ENCODE peak calls at places on chromosomes 2 and 18, in seven cellular contexts. One of them, this sample, is unnamed.

GRCh38 chr2:182023235-182023634 is 37.6 kb downstream of the PPP1R1C start:
- DNase-seq in neural crest cell: no peak
- DNase-seq in HFF-Myc: no peak
- DNase-seq in fibroblast of the aortic adventitia: no peak
- DNase-seq in esophagus squamous epithelium: no peak
- DNase-seq in astrocyte of the spinal cord: no peak
- DNase-seq in fibroblast of lung: no peak
- DNase-seq in this sample: no peak

GRCh38 chr2:136393515-136393914 is 275.6 kb upstream of the CXCR4 start:
- DNase-seq in neural crest cell: no peak
- DNase-seq in esophagus squamous epithelium: no peak
- DNase-seq in fibroblast of the aortic adventitia: no peak
- DNase-seq in astrocyte of the spinal cord: no peak
- DNase-seq in fibroblast of lung: no peak
- DNase-seq in HFF-Myc: no peak
- DNase-seq in this sample: no peak

GRCh38 chr18:13696961-13697360 is 29.4 kb downstream of the FAM210A start:
- DNase-seq in esophagus squamous epithelium: no peak
- DNase-seq in neural crest cell: no peak
- DNase-seq in fibroblast of lung: peak; percentile 5
- DNase-seq in astrocyte of the spinal cord: no peak
- DNase-seq in fibroblast of the aortic adventitia: no peak
- DNase-seq in HFF-Myc: no peak
- DNase-seq in this sample: no peak

GRCh38 chr2:200993097-200993496 is 29.6 kb upstream of the ORC2 start:
- DNase-seq in fibroblast of lung: peak; percentile 9
- DNase-seq in astrocyte of the spinal cord: no peak
- DNase-seq in fibroblast of the aortic adventitia: peak; percentile 34
- DNase-seq in HFF-Myc: no peak
- DNase-seq in esophagus squamous epithelium: no peak
- DNase-seq in neural crest cell: no peak
- DNase-seq in this sample: no peak

GRCh38 chr2:66607152-66607551 is 172.2 kb downstream of the MEIS1 start:
- DNase-seq in esophagus squamous epithelium: no peak
- DNase-seq in HFF-Myc: no peak
- DNase-seq in fibroblast of the aortic adventitia: no peak
- DNase-seq in neural crest cell: no peak
- DNase-seq in fibroblast of lung: no peak
- DNase-seq in astrocyte of the spinal cord: no peak
- DNase-seq in this sample: no peak

GRCh38 chr2:884027-884748 is 66.5 kb upstream of the SNTG2 start:
- DNase-seq in neural crest cell: no peak
- DNase-seq in fibroblast of lung: no peak
- DNase-seq in esophagus squamous epithelium: no peak
- DNase-seq in astrocyte of the spinal cord: no peak
- DNase-seq in HFF-Myc: no peak
- DNase-seq in fibroblast of the aortic adventitia: no peak
- DNase-seq in this sample: no peak

GRCh38 chr2:187711122-187711521 is 156.9 kb upstream of the TFPI start:
- DNase-seq in HFF-Myc: no peak
- DNase-seq in esophagus squamous epithelium: no peak
- DNase-seq in fibroblast of the aortic adventitia: no peak
- DNase-seq in fibroblast of lung: no peak
- DNase-seq in astrocyte of the spinal cord: no peak
- DNase-seq in neural crest cell: no peak
- DNase-seq in this sample: no peak

GRCh38 chr2:239163306-239164070 is 237.3 kb downstream of the HDAC4 start:
- DNase-seq in neural crest cell: no peak
- DNase-seq in fibroblast of the aortic adventitia: no peak
- DNase-seq in fibroblast of lung: no peak
- DNase-seq in astrocyte of the spinal cord: no peak
- DNase-seq in esophagus squamous epithelium: no peak
- DNase-seq in HFF-Myc: no peak
- DNase-seq in this sample: no peak

GRCh38 chr18:67710639-67711038 is 194.1 kb upstream of the DSEL start:
- DNase-seq in neural crest cell: no peak
- DNase-seq in astrocyte of the spinal cord: no peak
- DNase-seq in fibroblast of lung: no peak
- DNase-seq in esophagus squamous epithelium: no peak
- DNase-seq in fibroblast of the aortic adventitia: no peak
- DNase-seq in HFF-Myc: no peak
- DNase-seq in this sample: no peak

GRCh38 chr2:188291617-188292445 is at the start of gene GULP1:
- DNase-seq in fibroblast of lung: peak; percentile 77
- DNase-seq in esophagus squamous epithelium: no peak
- DNase-seq in fibroblast of the aortic adventitia: peak; percentile 75
- DNase-seq in neural crest cell: peak; percentile 74
- DNase-seq in astrocyte of the spinal cord: peak; percentile 84
- DNase-seq in HFF-Myc: peak; percentile 31
- DNase-seq in this sample: peak; percentile 85

GRCh38 chr2:29844713-29845320 is 76.6 kb downstream of the ALK start:
- DNase-seq in fibroblast of the aortic adventitia: peak; percentile 3
- DNase-seq in HFF-Myc: no peak
- DNase-seq in neural crest cell: no peak
- DNase-seq in astrocyte of the spinal cord: peak; percentile 3
- DNase-seq in esophagus squamous epithelium: no peak
- DNase-seq in fibroblast of lung: peak; percentile 30
- DNase-seq in this sample: no peak

GRCh38 chr2:3179208-3179607 is 198.4 kb downstream of the EIPR1 start:
- DNase-seq in HFF-Myc: no peak
- DNase-seq in fibroblast of lung: no peak
- DNase-seq in astrocyte of the spinal cord: no peak
- DNase-seq in neural crest cell: no peak
- DNase-seq in esophagus squamous epithelium: no peak
- DNase-seq in fibroblast of the aortic adventitia: no peak
- DNase-seq in this sample: no peak

GRCh38 chr2:199471443-199472057 is 13.8 kb upstream of the SATB2 start:
- DNase-seq in neural crest cell: peak; percentile 80
- DNase-seq in astrocyte of the spinal cord: peak; percentile 57
- DNase-seq in esophagus squamous epithelium: no peak
- DNase-seq in fibroblast of the aortic adventitia: peak; percentile 55
- DNase-seq in HFF-Myc: no peak
- DNase-seq in fibroblast of lung: peak; percentile 57
- DNase-seq in this sample: peak; percentile 89

GRCh38 chr18:79333046-79333445 is 62.7 kb upstream of the NFATC1 start:
- DNase-seq in HFF-Myc: no peak
- DNase-seq in astrocyte of the spinal cord: no peak
- DNase-seq in neural crest cell: no peak
- DNase-seq in fibroblast of lung: no peak
- DNase-seq in fibroblast of the aortic adventitia: no peak
- DNase-seq in esophagus squamous epithelium: no peak
- DNase-seq in this sample: no peak

GRCh38 chr2:100179806-100180205 is 37.4 kb upstream of the AFF3 start:
- DNase-seq in HFF-Myc: no peak
- DNase-seq in astrocyte of the spinal cord: no peak
- DNase-seq in fibroblast of the aortic adventitia: no peak
- DNase-seq in fibroblast of lung: no peak
- DNase-seq in esophagus squamous epithelium: no peak
- DNase-seq in neural crest cell: no peak
- DNase-seq in this sample: no peak

GRCh38 chr18:8717011-8717770 is 11.8 kb downstream of the MTCL1 start:
- DNase-seq in esophagus squamous epithelium: no peak
- DNase-seq in HFF-Myc: no peak
- DNase-seq in fibroblast of the aortic adventitia: no peak
- DNase-seq in neural crest cell: no peak
- DNase-seq in fibroblast of lung: no peak
- DNase-seq in astrocyte of the spinal cord: no peak
- DNase-seq in this sample: no peak

GRCh38 chr2:72694715-72695496 is 130.9 kb downstream of the EXOC6B start:
- DNase-seq in HFF-Myc: peak; percentile 72
- DNase-seq in fibroblast of the aortic adventitia: peak; percentile 88
- DNase-seq in fibroblast of lung: peak; percentile 79
- DNase-seq in neural crest cell: no peak
- DNase-seq in astrocyte of the spinal cord: peak; percentile 46
- DNase-seq in esophagus squamous epithelium: no peak
- DNase-seq in this sample: peak; percentile 19

GRCh38 chr2:23287250-23287704 is 97.7 kb upstream of the KLHL29 start:
- DNase-seq in astrocyte of the spinal cord: peak; percentile 70
- DNase-seq in esophagus squamous epithelium: no peak
- DNase-seq in fibroblast of the aortic adventitia: peak; percentile 80
- DNase-seq in HFF-Myc: peak; percentile 69
- DNase-seq in fibroblast of lung: peak; percentile 69
- DNase-seq in neural crest cell: no peak
- DNase-seq in this sample: no peak

GRCh38 chr2:238238766-238239551 is 879 bp downstream of the HES6 start:
- DNase-seq in fibroblast of the aortic adventitia: no peak
- DNase-seq in HFF-Myc: no peak
- DNase-seq in astrocyte of the spinal cord: no peak
- DNase-seq in esophagus squamous epithelium: no peak
- DNase-seq in fibroblast of lung: peak; percentile 10
- DNase-seq in neural crest cell: no peak
- DNase-seq in this sample: peak; percentile 34

GRCh38 chr2:23380562-23381065 is 4.4 kb upstream of the KLHL29 start:
- DNase-seq in astrocyte of the spinal cord: no peak
- DNase-seq in esophagus squamous epithelium: no peak
- DNase-seq in fibroblast of lung: no peak
- DNase-seq in fibroblast of the aortic adventitia: no peak
- DNase-seq in neural crest cell: no peak
- DNase-seq in HFF-Myc: no peak
- DNase-seq in this sample: no peak

GRCh38 chr18:5824370-5824984 is 70.8 kb downstream of the TMEM200C start:
- DNase-seq in astrocyte of the spinal cord: no peak
- DNase-seq in HFF-Myc: no peak
- DNase-seq in neural crest cell: no peak
- DNase-seq in fibroblast of the aortic adventitia: no peak
- DNase-seq in esophagus squamous epithelium: no peak
- DNase-seq in fibroblast of lung: no peak
- DNase-seq in this sample: no peak

DNA sequence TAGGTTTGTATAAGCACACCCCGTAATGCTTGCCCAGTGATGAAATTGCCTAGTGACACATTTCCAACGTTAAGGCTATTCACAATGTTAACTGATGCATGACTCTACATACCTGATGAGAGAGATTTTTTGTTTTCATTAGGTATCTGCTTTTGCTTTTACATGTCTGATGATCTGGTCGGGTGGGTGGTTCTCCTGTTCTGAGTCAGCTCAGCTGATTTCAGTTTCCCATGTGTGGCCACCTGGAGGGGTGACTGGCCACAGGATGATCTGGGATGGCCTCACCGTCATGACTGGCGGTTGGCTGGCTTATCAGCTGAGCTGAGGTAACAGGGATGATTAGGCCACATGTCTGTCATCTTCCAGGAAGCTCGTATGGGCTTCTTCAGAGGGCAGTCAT is 33.8 kb upstream of the ACYP2 start:
- DNase-seq in esophagus squamous epithelium: no peak
- DNase-seq in fibroblast of the aortic adventitia: no peak
- DNase-seq in astrocyte of the spinal cord: no peak
- DNase-seq in neural crest cell: no peak
- DNase-seq in HFF-Myc: no peak
- DNase-seq in fibroblast of lung: peak; percentile 76
- DNase-seq in this sample: no peak
- TF ChIP-seq CTCF in esophagus squamous epithelium: no peak
- TF ChIP-seq CTCF in fibroblast of the aortic adventitia: no peak
- TF ChIP-seq CTCF in astrocyte of the spinal cord: no peak
- TF ChIP-seq CTCF in neural crest cell: no peak
- TF ChIP-seq CTCF in HFF-Myc: no peak
- TF ChIP-seq CTCF in fibroblast of lung: no peak
- TF ChIP-seq CTCF in this sample: no peak

DNA sequence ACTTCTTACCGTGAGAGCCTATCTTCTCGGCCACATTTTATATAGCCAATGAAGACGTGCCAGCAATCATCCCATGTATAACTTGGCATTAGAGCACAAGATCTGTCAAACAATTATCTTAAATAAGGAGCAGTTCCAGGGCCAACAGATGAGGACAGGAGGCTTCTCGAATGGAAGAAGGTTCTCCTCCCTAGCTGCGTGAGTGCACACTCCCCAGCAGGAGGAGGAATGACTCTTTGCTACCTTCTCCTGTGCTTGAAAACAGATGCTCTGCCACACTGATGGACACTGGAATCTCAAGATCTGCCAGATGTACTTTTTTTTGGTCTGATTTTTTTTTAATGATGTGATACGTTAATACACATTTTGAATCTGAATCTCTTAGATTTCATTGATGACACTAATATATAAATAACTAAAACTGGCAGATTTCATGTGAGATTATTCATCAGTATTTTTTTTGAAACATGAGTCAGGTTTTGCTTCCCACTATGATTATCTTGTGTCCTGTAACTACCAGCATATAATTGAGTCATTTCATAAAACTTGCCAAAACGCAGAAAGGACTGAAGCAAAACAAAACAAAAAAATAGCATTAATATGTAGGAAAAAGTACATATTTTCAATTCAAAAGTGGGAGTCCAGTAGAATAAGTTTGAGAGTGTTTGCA is 626 bp upstream of the VIT start:
- DNase-seq in astrocyte of the spinal cord: peak; percentile 56
- DNase-seq in fibroblast of lung: peak; percentile 73
- DNase-seq in neural crest cell: no peak
- DNase-seq in fibroblast of the aortic adventitia: peak; percentile 69
- DNase-seq in esophagus squamous epithelium: no peak
- DNase-seq in HFF-Myc: peak; percentile 31
- DNase-seq in this sample: no peak
- TF ChIP-seq CTCF in astrocyte of the spinal cord: peak; percentile 24
- TF ChIP-seq CTCF in fibroblast of lung: peak; percentile 35
- TF ChIP-seq CTCF in neural crest cell: no peak
- TF ChIP-seq CTCF in fibroblast of the aortic adventitia: peak; percentile 63
- TF ChIP-seq CTCF in esophagus squamous epithelium: peak; percentile 38
- TF ChIP-seq CTCF in HFF-Myc: peak; percentile 62
- TF ChIP-seq CTCF in this sample: no peak

GRCh38 chr2:11903085-11903484 is 156.7 kb downstream of the LPIN1 start:
- DNase-seq in fibroblast of the aortic adventitia: no peak
- DNase-seq in esophagus squamous epithelium: no peak
- DNase-seq in neural crest cell: no peak
- DNase-seq in fibroblast of lung: no peak
- DNase-seq in astrocyte of the spinal cord: no peak
- DNase-seq in HFF-Myc: no peak
- DNase-seq in this sample: no peak

GRCh38 chr2:11899896-11900295 is 153.5 kb downstream of the LPIN1 start:
- DNase-seq in fibroblast of lung: no peak
- DNase-seq in HFF-Myc: no peak
- DNase-seq in esophagus squamous epithelium: no peak
- DNase-seq in neural crest cell: no peak
- DNase-seq in astrocyte of the spinal cord: no peak
- DNase-seq in fibroblast of the aortic adventitia: no peak
- DNase-seq in this sample: no peak

GRCh38 chr2:11901351-11902069 is 155.1 kb downstream of the LPIN1 start:
- DNase-seq in esophagus squamous epithelium: no peak
- DNase-seq in fibroblast of the aortic adventitia: no peak
- DNase-seq in fibroblast of lung: no peak
- DNase-seq in neural crest cell: no peak
- DNase-seq in astrocyte of the spinal cord: no peak
- DNase-seq in HFF-Myc: no peak
- DNase-seq in this sample: peak; percentile 6

GRCh38 chr2:11907178-11907577 is 160.7 kb downstream of the LPIN1 start:
- DNase-seq in fibroblast of lung: no peak
- DNase-seq in astrocyte of the spinal cord: no peak
- DNase-seq in HFF-Myc: no peak
- DNase-seq in esophagus squamous epithelium: no peak
- DNase-seq in neural crest cell: no peak
- DNase-seq in fibroblast of the aortic adventitia: no peak
- DNase-seq in this sample: no peak

GRCh38 chr2:11904029-11904428 is 157.6 kb downstream of the LPIN1 start:
- DNase-seq in neural crest cell: no peak
- DNase-seq in HFF-Myc: no peak
- DNase-seq in astrocyte of the spinal cord: no peak
- DNase-seq in esophagus squamous epithelium: no peak
- DNase-seq in fibroblast of the aortic adventitia: no peak
- DNase-seq in fibroblast of lung: no peak
- DNase-seq in this sample: no peak
- TF ChIP-seq CTCF in neural crest cell: no peak
- TF ChIP-seq CTCF in HFF-Myc: no peak
- TF ChIP-seq CTCF in astrocyte of the spinal cord: peak; percentile 13
- TF ChIP-seq CTCF in esophagus squamous epithelium: no peak
- TF ChIP-seq CTCF in fibroblast of the aortic adventitia: no peak
- TF ChIP-seq CTCF in fibroblast of lung: no peak
- TF ChIP-seq CTCF in this sample: no peak

GRCh38 chr2:60503923-60504514 is 49.4 kb downstream of the BCL11A start:
- DNase-seq in fibroblast of lung: no peak
- DNase-seq in esophagus squamous epithelium: no peak
- DNase-seq in HFF-Myc: no peak
- DNase-seq in neural crest cell: no peak
- DNase-seq in fibroblast of the aortic adventitia: no peak
- DNase-seq in astrocyte of the spinal cord: no peak
- DNase-seq in this sample: no peak
- TF ChIP-seq CTCF in fibroblast of lung: no peak
- TF ChIP-seq CTCF in esophagus squamous epithelium: peak; percentile 48
- TF ChIP-seq CTCF in HFF-Myc: no peak
- TF ChIP-seq CTCF in neural crest cell: no peak
- TF ChIP-seq CTCF in fibroblast of the aortic adventitia: no peak
- TF ChIP-seq CTCF in astrocyte of the spinal cord: no peak
- TF ChIP-seq CTCF in this sample: no peak

This sample was measured in nephron progenitor cell.